ENCODE peak calls at places on chromosomes 1 and 21, in seven cellular contexts. H is EL; V is CD4-positive, alpha-beta T cell; D is NCI-H2081; W is effector memory CD4-positive, alpha-beta T cell; C is foreskin fibroblast; U is PC-3. E is an unnamed sample.

GRCh38 chr1:77222496-77222895 is 3.3 kb upstream of the PIGK start:
- DNase-seq in H (no peak), V (no peak), D (no peak), W (no peak), C (no peak), U (no peak), E (no peak)

GRCh38 chr1:119978018-119978505 is 81.7 kb upstream of the ADAM30 start:
- DNase-seq in H (no peak), V (no peak), D (no peak), W (no peak), C (no peak), U (no peak), E (no peak)

GRCh38 chr1:150976879-150977694 is 2.5 kb upstream of the CERS2 start:
- DNase-seq in H (peak), V (peak), D (no peak), W (peak), C (peak), U (peak), E (peak)

GRCh38 chr1:17768651-17769241 is 13.6 kb downstream of the ACTL8 start:
- DNase-seq in H (peak), V (no peak), D (no peak), W (no peak), C (peak), U (peak), E (no peak)

GRCh38 chr1:205442051-205442721 is 13.7 kb downstream of the BLACAT1 start:
- DNase-seq in H (no peak), V (no peak), D (no peak), W (no peak), C (no peak), U (no peak), E (no peak)

GRCh38 chr1:200895801-200896570 is 1.3 kb downstream of the INAVA start:
- DNase-seq in H (peak), V (no peak), D (no peak), W (no peak), C (no peak), U (peak), E (no peak)

GRCh38 chr1:74197255-74197654 is 721 bp downstream of the LRRIQ3 start:
- DNase-seq in H (no peak), V (no peak), D (no peak), W (no peak), C (no peak), U (no peak), E (no peak)

GRCh38 chr1:81549588-81550127 is 251.1 kb upstream of the ADGRL2 start:
- DNase-seq in H (peak), V (no peak), D (peak), W (no peak), C (peak), U (peak), E (no peak)

GRCh38 chr1:8905582-8906191 is 27.2 kb upstream of the ENO1 start:
- DNase-seq in H (no peak), V (no peak), D (no peak), W (no peak), C (no peak), U (peak), E (no peak)

GRCh38 chr1:202009326-202010031 is 908 bp upstream of the ELF3 start:
- DNase-seq in H (peak), V (peak), D (peak), W (peak), C (peak), U (peak), E (peak)

GRCh38 chr1:112882271-112882744 is 73.7 kb downstream of the SLC16A1 start:
- DNase-seq in H (no peak), V (no peak), D (no peak), W (no peak), C (no peak), U (no peak), E (no peak)

GRCh38 chr1:27863552-27863943 is 8.8 kb upstream of the THEMIS2 start:
- DNase-seq in H (no peak), V (no peak), D (no peak), W (no peak), C (no peak), U (no peak), E (no peak)

GRCh38 chr21:34965200-34966174 is 83.6 kb downstream of the RUNX1 start:
- DNase-seq in H (peak), V (no peak), D (no peak), W (no peak), C (peak), U (peak), E (no peak)

GRCh38 chr21:15491100-15491499 is 238.7 kb upstream of the USP25 start:
- DNase-seq in H (no peak), V (no peak), D (no peak), W (no peak), C (no peak), U (no peak), E (no peak)

GRCh38 chr21:14741237-14741636 is 195.1 kb upstream of the SAMSN1 start:
- DNase-seq in H (no peak), V (no peak), D (no peak), W (no peak), C (no peak), U (peak), E (no peak)

GRCh38 chr1:89695847-89696246 is 62.9 kb downstream of the LRRC8C start:
- DNase-seq in H (no peak), V (no peak), D (no peak), W (no peak), C (no peak), U (no peak), E (no peak)

GRCh38 chr1:161071886-161072371 is 2.2 kb upstream of the ARHGAP30 start:
- DNase-seq in H (peak), V (peak), D (no peak), W (no peak), C (peak), U (peak), E (peak)

GRCh38 chr1:201504179-201504631 is 2.7 kb downstream of the CSRP1 start:
- DNase-seq in H (peak), V (no peak), D (no peak), W (no peak), C (no peak), U (no peak), E (no peak)

GRCh38 chr21:22062472-22063139 is 1064.4 kb downstream of the NCAM2 start:
- DNase-seq in H (no peak), V (no peak), D (no peak), W (no peak), C (no peak), U (no peak), E (no peak)

GRCh38 chr1:39635205-39635870 is 4.1 kb downstream of the HEYL start:
- DNase-seq in H (no peak), V (no peak), D (no peak), W (no peak), C (no peak), U (no peak), E (no peak)

GRCh38 chr1:48870596-48870995 is 93.9 kb upstream of the BEND5 start:
- DNase-seq in H (no peak), V (no peak), D (peak), W (no peak), C (no peak), U (peak), E (no peak)

GRCh38 chr1:2463396-2463795 is 12.7 kb upstream of the PLCH2 start:
- DNase-seq in H (no peak), V (no peak), D (no peak), W (no peak), C (peak), U (no peak), E (no peak)

E was measured in stimulated activated naive CD8-positive, alpha-beta T cell treated with anti-CD3 and anti-CD28 coated beads, Interleukin-15, amount 100 ng/mL, for 72 hours.